ENCODE peak calls at places on chromosomes 5 and 9, in six cellular contexts. Q is progenitor cell of endocrine pancreas, F is type B pancreatic cell, L is nephron progenitor cell, R is lung, T is brain microvascular endothelial cell. I is an unnamed sample.
A peak's percentile ranks its signal among the peaks of the same experiment; 100 is the strongest.

GRCh38 chr9:125810161-125810560 is 63.0 kb downstream of the PBX3 start:
- DNase-seq in F (no peak), L (no peak), R (no peak), T (peak; percentile 51), Q (no peak), I (no peak)

GRCh38 chr5:42889311-42889933 is 77.7 kb upstream of the SELENOP start:
- DNase-seq in L (peak; percentile 74), T (peak; percentile 62), R (peak; percentile 81), Q (peak; percentile 62), F (no peak), I (no peak)

GRCh38 chr9:120151806-120152205 is 428.2 kb downstream of the CDK5RAP2 start:
- DNase-seq in L (no peak), R (no peak), F (no peak), Q (no peak), T (no peak), I (no peak)

GRCh38 chr5:110258460-110258859 is 468.0 kb downstream of the TMEM232 start:
- DNase-seq in R (no peak), F (no peak), L (no peak), T (peak; percentile 22), Q (no peak), I (no peak)

GRCh38 chr9:135347461-135347860 is 132.1 kb upstream of the PPP1R26 start:
- DNase-seq in R (no peak), F (no peak), L (no peak), Q (no peak), T (no peak), I (no peak)

GRCh38 chr9:71242081-71242480 is 120.7 kb upstream of the TRPM3 start:
- DNase-seq in L (no peak), Q (no peak), R (no peak), F (no peak), T (no peak), I (no peak)

GRCh38 chr5:35478856-35479682 is 138.6 kb upstream of the SPEF2 start:
- DNase-seq in R (no peak), F (no peak), L (no peak), T (no peak), Q (no peak), I (no peak)

GRCh38 chr5:139262414-139263139 is 31.0 kb upstream of the MATR3 start:
- DNase-seq in Q (peak; percentile 60), R (peak; percentile 85), T (peak; percentile 91), F (peak; percentile 87), L (peak; percentile 80), I (peak; percentile 94)

GRCh38 chr5:425714-426113 is 17.3 kb upstream of the EXOC3 start:
- DNase-seq in L (no peak), Q (no peak), R (no peak), T (no peak), F (no peak), I (no peak)

GRCh38 chr5:116063950-116064349 is 20.9 kb upstream of the COMMD10 start:
- DNase-seq in T (no peak), F (no peak), L (no peak), Q (no peak), R (no peak), I (no peak)

GRCh38 chr5:116071211-116071610 is 13.6 kb upstream of the COMMD10 start:
- DNase-seq in L (no peak), T (no peak), Q (no peak), R (no peak), F (no peak), I (no peak)

GRCh38 chr5:116062352-116062751 is 22.5 kb upstream of the COMMD10 start:
- DNase-seq in L (no peak), T (no peak), R (no peak), Q (no peak), F (no peak), I (no peak)

DNA sequence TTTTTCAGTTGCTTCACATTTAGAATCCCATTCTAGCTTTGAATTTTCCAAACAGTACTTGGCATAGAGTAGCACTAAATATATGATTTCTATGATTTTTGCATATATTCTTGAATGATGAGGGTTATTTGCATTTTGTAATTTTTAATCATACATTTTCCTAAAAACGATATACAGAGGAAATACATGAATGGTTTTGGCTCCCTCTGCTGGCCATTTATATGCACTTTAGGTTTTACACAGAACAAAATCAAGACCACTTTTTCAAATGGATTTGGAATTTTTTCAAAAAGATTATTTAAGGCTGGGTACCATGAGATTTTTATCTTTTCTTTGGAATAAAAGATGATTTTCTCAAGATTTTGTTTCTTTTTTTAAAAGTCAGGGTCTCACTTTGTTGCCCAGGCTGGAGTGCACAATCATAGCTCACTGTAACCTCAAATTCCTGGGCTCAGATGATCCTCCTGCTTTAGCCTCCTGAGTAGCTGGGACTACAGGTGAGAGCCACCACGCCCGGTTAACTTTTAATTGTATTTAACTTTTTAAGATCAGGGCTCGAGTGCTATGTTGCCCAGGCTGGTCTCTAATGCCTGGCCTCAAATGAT is 16.7 kb upstream of the COMMD10 start:
- DNase-seq in F (no peak), R (peak; percentile 35), L (peak; percentile 22), T (peak; percentile 53), Q (no peak), I (no peak)
- TF ChIP-seq CTCF in F (peak; percentile 95), R (no peak), L (peak; percentile 89), T (peak; percentile 52), Q (peak; percentile 91), I (peak; percentile 81)

GRCh38 chr9:130433168-130433946 is 11.4 kb upstream of the ASS1 start:
- DNase-seq in L (peak; percentile 85), Q (peak; percentile 60), T (peak; percentile 17), R (no peak), F (no peak), I (no peak)
- TF ChIP-seq CTCF in L (peak; percentile 76), Q (peak; percentile 71), T (peak; percentile 41), R (no peak), F (peak; percentile 82), I (peak; percentile 65)

DNA sequence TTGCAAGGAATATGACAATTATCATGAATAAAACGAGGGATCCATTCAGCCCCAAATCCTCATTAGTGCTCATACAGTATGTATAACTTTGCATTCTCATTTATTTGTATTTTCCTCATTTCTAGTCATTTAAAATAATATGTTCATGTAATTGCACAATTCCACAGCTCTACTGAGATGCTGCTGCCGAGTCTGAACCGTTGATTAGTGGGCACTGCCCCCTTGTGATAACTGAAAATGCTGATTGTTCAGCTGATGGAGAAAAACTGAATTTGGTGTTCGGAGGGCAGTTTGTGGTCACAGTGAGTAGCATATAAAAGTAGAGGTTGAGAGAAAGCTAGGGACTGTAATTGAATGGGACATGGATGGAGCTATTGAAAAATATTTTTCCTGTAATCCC is 12.2 kb upstream of the GPR151 start:
- DNase-seq in R (no peak), L (no peak), F (no peak), Q (no peak), T (no peak), I (no peak)
- TF ChIP-seq CTCF in R (no peak), L (no peak), F (peak; percentile 24), Q (no peak), T (peak; percentile 45), I (peak; percentile 33)

GRCh38 chr5:74943905-74944304 is 77.7 kb upstream of the FAM169A start:
- DNase-seq in R (no peak), Q (no peak), L (no peak), F (no peak), T (no peak), I (no peak)
- TF ChIP-seq CTCF in R (no peak), Q (peak; percentile 40), L (no peak), F (peak; percentile 37), T (peak; percentile 39), I (peak; percentile 18)

GRCh38 chr5:143403607-143404415 is at the start of gene NR3C1:
- DNase-seq in Q (peak; percentile 61), T (peak; percentile 72), R (peak; percentile 88), L (peak; percentile 79), F (peak; percentile 83), I (peak; percentile 94)

GRCh38 chr5:143405747-143406098 is 2.2 kb upstream of the NR3C1 start:
- DNase-seq in F (no peak), T (no peak), R (no peak), L (no peak), Q (no peak), I (no peak)

GRCh38 chr5:143404416-143405062 is 1.1 kb upstream of the NR3C1 start:
- DNase-seq in Q (no peak), F (peak; percentile 72), R (peak; percentile 82), T (peak; percentile 84), L (peak; percentile 51), I (no peak)

GRCh38 chr5:143406408-143406807 is 2.9 kb upstream of the NR3C1 start:
- DNase-seq in T (no peak), R (no peak), F (no peak), L (no peak), Q (no peak), I (no peak)

GRCh38 chr5:143405063-143405746 is 1.7 kb upstream of the NR3C1 start:
- DNase-seq in R (peak; percentile 87), L (peak; percentile 86), F (peak; percentile 90), Q (peak; percentile 67), T (peak; percentile 80), I (peak; percentile 95)
- TF ChIP-seq CTCF in R (no peak), L (no peak), F (no peak), Q (peak; percentile 29), T (peak; percentile 31), I (no peak)

GRCh38 chr5:73764996-73765395 is 139.0 kb downstream of the ARHGEF28 start:
- DNase-seq in F (no peak), T (no peak), L (no peak), R (no peak), Q (no peak), I (no peak)

GRCh38 chr5:73766902-73767301 is 140.9 kb downstream of the ARHGEF28 start:
- DNase-seq in Q (no peak), T (no peak), R (no peak), F (no peak), L (no peak), I (no peak)

GRCh38 chr5:73764586-73764985 is 138.6 kb downstream of the ARHGEF28 start:
- DNase-seq in R (no peak), L (no peak), Q (no peak), F (no peak), T (peak; percentile 70), I (no peak)

GRCh38 chr5:73759771-73760170 is 133.8 kb downstream of the ARHGEF28 start:
- DNase-seq in Q (no peak), L (no peak), R (no peak), F (no peak), T (no peak), I (no peak)

GRCh38 chr5:73763300-73764032 is 137.5 kb downstream of the ARHGEF28 start:
- DNase-seq in R (no peak), T (no peak), Q (no peak), F (no peak), L (no peak), I (no peak)
- TF ChIP-seq CTCF in R (no peak), T (no peak), Q (no peak), F (no peak), L (no peak), I (no peak)

GRCh38 chr9:104142799-104143553 is 48.9 kb downstream of the SMC2 start:
- DNase-seq in F (no peak), L (no peak), Q (no peak), R (no peak), T (no peak), I (no peak)
- TF ChIP-seq CTCF in F (no peak), L (no peak), Q (no peak), R (no peak), T (no peak), I (no peak)

DNA sequence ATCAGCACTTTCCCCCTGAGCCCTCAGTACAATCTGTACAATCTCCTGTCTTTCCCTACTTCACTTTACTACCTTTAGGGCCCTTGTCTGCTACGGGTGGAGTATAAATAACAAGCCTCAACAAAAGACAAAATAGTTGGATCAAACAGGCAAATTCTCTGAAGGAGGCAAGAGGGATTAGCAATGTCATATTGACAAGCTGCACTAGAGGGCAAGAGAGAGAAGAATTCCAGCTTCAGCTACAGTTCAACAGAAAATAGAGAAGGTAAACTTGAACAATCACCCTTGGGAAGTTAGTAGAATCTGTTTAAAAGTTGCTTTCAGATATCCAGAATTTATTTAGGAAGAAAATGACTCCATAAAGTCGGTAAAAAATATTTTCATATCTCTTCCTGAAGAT is 68.4 kb upstream of the IZUMO3 start:
- DNase-seq in F (no peak), L (no peak), Q (no peak), R (no peak), T (no peak), I (no peak)
- TF ChIP-seq CTCF in F (peak; percentile 62), L (peak; percentile 37), Q (peak; percentile 51), R (no peak), T (no peak), I (no peak)

I was measured in osteocyte.